ENCODE peak calls at places on chromosomes 4 and X, in four cellular contexts. One of them, this sample, is unnamed.

GRCh38 chrX:68196939-68197791 is 236.1 kb downstream of the OPHN1 start:
- DNase-seq in A549: peak
- DNase-seq in GM12878: no peak
- DNase-seq in HepG2: peak
- DNase-seq in this sample: peak

GRCh38 chr4:117893207-117893606 is 141.1 kb upstream of the NDST3 start:
- DNase-seq in A549: no peak
- DNase-seq in GM12878: no peak
- DNase-seq in HepG2: no peak
- DNase-seq in this sample: no peak

GRCh38 chrX:69541959-69542358 is 37.8 kb downstream of the NALF2 start:
- DNase-seq in HepG2: no peak
- DNase-seq in A549: no peak
- DNase-seq in GM12878: no peak
- DNase-seq in this sample: no peak

GRCh38 chrX:19705196-19705769 is 182.1 kb downstream of the SH3KBP1 start:
- DNase-seq in A549: no peak
- DNase-seq in HepG2: no peak
- DNase-seq in GM12878: no peak
- DNase-seq in this sample: no peak

GRCh38 chrX:44183329-44183728 is 160.1 kb downstream of the EFHC2 start:
- DNase-seq in A549: no peak
- DNase-seq in GM12878: no peak
- DNase-seq in HepG2: no peak
- DNase-seq in this sample: no peak

GRCh38 chr4:106676173-106676921 is 307.8 kb upstream of the GIMD1 start:
- DNase-seq in A549: no peak
- DNase-seq in HepG2: no peak
- DNase-seq in GM12878: no peak
- DNase-seq in this sample: no peak

GRCh38 chr4:125368161-125368560 is 53.4 kb downstream of the FAT4 start:
- DNase-seq in GM12878: no peak
- DNase-seq in A549: no peak
- DNase-seq in HepG2: no peak
- DNase-seq in this sample: no peak

GRCh38 chr4:168836482-168836881 is 173.6 kb downstream of the CBR4 start:
- DNase-seq in A549: no peak
- DNase-seq in HepG2: no peak
- DNase-seq in GM12878: no peak
- DNase-seq in this sample: no peak

GRCh38 chr4:118338981-118339765 is 13.6 kb downstream of the PRSS12 start:
- DNase-seq in GM12878: no peak
- DNase-seq in HepG2: no peak
- DNase-seq in A549: no peak
- DNase-seq in this sample: no peak

GRCh38 chrX:17459596-17459995 is 84.6 kb downstream of the NHS start:
- DNase-seq in HepG2: no peak
- DNase-seq in A549: no peak
- DNase-seq in GM12878: no peak
- DNase-seq in this sample: no peak

GRCh38 chr4:24753519-24753918 is 41.9 kb upstream of the SOD3 start:
- DNase-seq in GM12878: no peak
- DNase-seq in A549: peak
- DNase-seq in HepG2: no peak
- DNase-seq in this sample: no peak

GRCh38 chr4:56874918-56875317 is 32.8 kb upstream of the REST start:
- DNase-seq in HepG2: no peak
- DNase-seq in GM12878: no peak
- DNase-seq in A549: no peak
- DNase-seq in this sample: no peak

GRCh38 chr4:8582436-8582835 is 2.2 kb downstream of the GPR78 start:
- DNase-seq in A549: no peak
- DNase-seq in GM12878: no peak
- DNase-seq in HepG2: no peak
- DNase-seq in this sample: no peak

GRCh38 chr4:77127837-77128621 is 29.0 kb upstream of the CCNG2 start:
- DNase-seq in A549: no peak
- DNase-seq in GM12878: no peak
- DNase-seq in HepG2: no peak
- DNase-seq in this sample: no peak

GRCh38 chr4:113847710-113848109 is 86.2 kb upstream of the CAMK2D start:
- DNase-seq in HepG2: no peak
- DNase-seq in A549: no peak
- DNase-seq in GM12878: no peak
- DNase-seq in this sample: no peak

GRCh38 chrX:116204947-116205346 is 34.4 kb downstream of the AGTR2 start:
- DNase-seq in GM12878: no peak
- DNase-seq in A549: peak
- DNase-seq in HepG2: peak
- DNase-seq in this sample: no peak

GRCh38 chrX:136752796-136753195 is 27.9 kb downstream of the ARHGEF6 start:
- DNase-seq in GM12878: no peak
- DNase-seq in A549: no peak
- DNase-seq in HepG2: no peak
- DNase-seq in this sample: no peak

GRCh38 chr4:6941796-6942195 is 32.2 kb downstream of the TBC1D14 start:
- DNase-seq in HepG2: no peak
- DNase-seq in GM12878: no peak
- DNase-seq in A549: no peak
- DNase-seq in this sample: no peak

DNA sequence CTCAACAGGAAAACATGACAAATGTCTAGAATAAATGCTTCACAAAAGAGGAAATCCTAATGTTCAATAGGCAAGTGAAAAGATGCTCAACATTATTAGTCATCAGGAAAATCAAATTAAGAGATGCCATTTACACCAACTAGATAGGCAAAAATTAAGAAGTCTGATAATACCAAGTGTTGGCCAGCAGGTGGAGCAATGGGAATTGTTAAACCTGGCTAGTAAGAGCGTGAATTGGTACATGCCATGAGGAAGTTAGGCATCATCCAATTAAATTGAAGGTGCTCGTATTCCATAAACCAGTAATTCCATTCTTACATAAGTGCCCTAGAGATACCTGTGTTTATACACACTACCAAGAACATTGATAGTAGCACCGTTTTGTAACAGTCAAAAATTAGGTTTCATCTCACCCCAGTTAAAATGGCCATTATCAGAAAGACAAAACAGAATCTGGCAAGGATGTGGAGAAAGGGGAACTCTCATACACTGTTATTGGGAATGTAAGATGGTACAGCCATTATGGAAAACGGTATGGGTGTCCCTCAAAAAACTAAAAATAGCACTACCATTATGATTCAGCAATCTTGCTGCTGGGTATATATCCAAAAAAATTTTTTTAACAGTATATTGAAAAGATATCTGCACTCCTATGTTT is 14.0 kb upstream of the ZCCHC18 start:
- DNase-seq in HepG2: peak
- DNase-seq in A549: peak
- DNase-seq in GM12878: no peak
- DNase-seq in this sample: peak
- TF ChIP-seq CHD4 in HepG2: no peak
- TF ChIP-seq CHD4 in A549: no peak
- TF ChIP-seq CHD4 in GM12878: no peak
- TF ChIP-seq CHD4 in this sample: no peak

DNA sequence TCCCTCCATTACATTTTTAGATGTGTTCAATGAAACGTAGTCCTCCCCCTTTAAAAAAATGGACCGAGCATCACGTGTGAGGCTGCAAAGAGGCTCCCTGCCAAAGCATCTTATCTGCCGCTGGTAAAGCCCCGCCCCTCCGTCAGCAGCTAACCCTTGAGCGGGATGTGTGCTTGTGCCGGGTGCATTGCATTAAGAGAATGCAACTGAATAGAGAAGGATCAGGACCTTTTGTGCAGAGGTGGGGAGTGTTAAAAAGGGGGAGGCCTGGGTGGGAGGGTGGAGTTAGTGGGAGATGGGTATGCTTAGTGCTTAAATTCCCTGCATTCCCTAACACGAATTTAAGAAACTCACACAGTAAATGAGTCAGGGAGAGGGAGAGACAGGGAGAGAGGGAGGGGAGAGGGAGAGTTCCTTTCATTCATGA is 66.0 kb downstream of the TBL1X start:
- DNase-seq in A549: peak
- DNase-seq in GM12878: no peak
- DNase-seq in HepG2: peak
- DNase-seq in this sample: peak
- TF ChIP-seq CHD4 in A549: no peak
- TF ChIP-seq CHD4 in GM12878: no peak
- TF ChIP-seq CHD4 in HepG2: no peak
- TF ChIP-seq CHD4 in this sample: no peak

GRCh38 chrX:27599928-27600327 is 9.8 kb downstream of the DCAF8L2 start:
- DNase-seq in HepG2: peak
- DNase-seq in A549: peak
- DNase-seq in GM12878: no peak
- DNase-seq in this sample: no peak
- TF ChIP-seq CHD4 in HepG2: no peak
- TF ChIP-seq CHD4 in A549: no peak
- TF ChIP-seq CHD4 in GM12878: no peak
- TF ChIP-seq CHD4 in this sample: no peak

DNA sequence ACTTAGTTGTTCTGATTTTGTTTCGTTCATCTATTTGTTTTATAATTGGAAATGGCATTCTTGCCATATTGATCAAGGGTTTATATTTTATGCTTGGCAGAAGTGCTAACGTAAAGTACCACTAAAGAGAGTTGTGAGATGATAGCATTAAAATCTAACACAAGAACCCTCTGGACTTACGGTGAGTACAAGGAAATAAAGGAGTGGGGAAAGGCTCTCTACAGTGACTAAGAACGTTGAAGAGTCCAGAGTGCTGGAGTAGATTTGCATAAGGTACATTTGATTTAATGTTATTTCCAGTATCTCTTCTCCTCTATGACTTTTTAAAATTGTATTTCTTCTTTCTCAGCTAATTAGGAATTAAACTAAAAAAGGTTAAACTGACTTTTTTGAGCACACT is 612.6 kb downstream of the DMD start:
- DNase-seq in HepG2: no peak
- DNase-seq in GM12878: no peak
- DNase-seq in A549: no peak
- DNase-seq in this sample: no peak
- TF ChIP-seq CHD4 in HepG2: no peak
- TF ChIP-seq CHD4 in GM12878: no peak
- TF ChIP-seq CHD4 in A549: no peak
- TF ChIP-seq CHD4 in this sample: no peak

DNA sequence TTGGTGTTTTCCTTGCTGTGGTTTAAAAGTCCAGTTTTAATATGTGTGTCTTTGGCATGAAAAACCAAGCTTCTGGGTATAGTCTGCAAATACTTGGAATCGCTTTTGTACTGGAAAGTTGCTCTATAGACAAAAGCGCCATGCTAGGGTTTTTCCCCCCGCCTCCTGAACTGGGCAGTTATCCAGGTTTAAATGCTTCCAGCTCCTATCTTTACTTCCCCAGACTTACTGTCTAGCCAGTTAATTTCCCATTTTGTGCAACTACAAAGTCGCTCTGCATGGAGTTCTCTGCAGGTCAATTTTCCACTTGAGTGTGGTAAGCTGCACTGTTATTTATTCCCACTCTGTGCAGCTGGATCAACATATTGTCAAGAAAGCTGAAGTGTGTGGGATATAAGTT is 2.7 kb downstream of the RASL11B start:
- DNase-seq in HepG2: no peak
- DNase-seq in GM12878: no peak
- DNase-seq in A549: no peak
- DNase-seq in this sample: no peak
- TF ChIP-seq CHD4 in HepG2: no peak
- TF ChIP-seq CHD4 in GM12878: no peak
- TF ChIP-seq CHD4 in A549: no peak
- TF ChIP-seq CHD4 in this sample: no peak

GRCh38 chr4:176498857-176499256 is 179.1 kb downstream of the SPCS3 start:
- DNase-seq in A549: peak
- DNase-seq in HepG2: no peak
- DNase-seq in GM12878: no peak
- DNase-seq in this sample: no peak
- TF ChIP-seq CHD4 in A549: no peak
- TF ChIP-seq CHD4 in HepG2: no peak
- TF ChIP-seq CHD4 in GM12878: no peak
- TF ChIP-seq CHD4 in this sample: no peak

GRCh38 chr4:123785515-123785914 is 388.9 kb downstream of the SPRY1 start:
- DNase-seq in HepG2: no peak
- DNase-seq in GM12878: no peak
- DNase-seq in A549: no peak
- DNase-seq in this sample: no peak
- TF ChIP-seq CHD4 in HepG2: no peak
- TF ChIP-seq CHD4 in GM12878: no peak
- TF ChIP-seq CHD4 in A549: no peak
- TF ChIP-seq CHD4 in this sample: no peak

GRCh38 chr4:127856485-127857447 is 23.9 kb upstream of the PLK4 start:
- DNase-seq in GM12878: peak
- DNase-seq in HepG2: no peak
- DNase-seq in A549: no peak
- DNase-seq in this sample: no peak

GRCh38 chr4:127852661-127853060 is 28.0 kb upstream of the PLK4 start:
- DNase-seq in HepG2: no peak
- DNase-seq in A549: no peak
- DNase-seq in GM12878: no peak
- DNase-seq in this sample: no peak

GRCh38 chr4:127857641-127858040 is 23.1 kb upstream of the PLK4 start:
- DNase-seq in GM12878: no peak
- DNase-seq in HepG2: no peak
- DNase-seq in A549: no peak
- DNase-seq in this sample: no peak
- TF ChIP-seq CHD4 in GM12878: no peak
- TF ChIP-seq CHD4 in HepG2: no peak
- TF ChIP-seq CHD4 in A549: no peak
- TF ChIP-seq CHD4 in this sample: no peak

GRCh38 chr4:1746265-1746691 is 25.0 kb downstream of the TACC3 start:
- DNase-seq in A549: peak
- DNase-seq in HepG2: peak
- DNase-seq in GM12878: no peak
- DNase-seq in this sample: peak
- TF ChIP-seq CHD4 in A549: no peak
- TF ChIP-seq CHD4 in HepG2: no peak
- TF ChIP-seq CHD4 in GM12878: no peak
- TF ChIP-seq CHD4 in this sample: no peak

DNA sequence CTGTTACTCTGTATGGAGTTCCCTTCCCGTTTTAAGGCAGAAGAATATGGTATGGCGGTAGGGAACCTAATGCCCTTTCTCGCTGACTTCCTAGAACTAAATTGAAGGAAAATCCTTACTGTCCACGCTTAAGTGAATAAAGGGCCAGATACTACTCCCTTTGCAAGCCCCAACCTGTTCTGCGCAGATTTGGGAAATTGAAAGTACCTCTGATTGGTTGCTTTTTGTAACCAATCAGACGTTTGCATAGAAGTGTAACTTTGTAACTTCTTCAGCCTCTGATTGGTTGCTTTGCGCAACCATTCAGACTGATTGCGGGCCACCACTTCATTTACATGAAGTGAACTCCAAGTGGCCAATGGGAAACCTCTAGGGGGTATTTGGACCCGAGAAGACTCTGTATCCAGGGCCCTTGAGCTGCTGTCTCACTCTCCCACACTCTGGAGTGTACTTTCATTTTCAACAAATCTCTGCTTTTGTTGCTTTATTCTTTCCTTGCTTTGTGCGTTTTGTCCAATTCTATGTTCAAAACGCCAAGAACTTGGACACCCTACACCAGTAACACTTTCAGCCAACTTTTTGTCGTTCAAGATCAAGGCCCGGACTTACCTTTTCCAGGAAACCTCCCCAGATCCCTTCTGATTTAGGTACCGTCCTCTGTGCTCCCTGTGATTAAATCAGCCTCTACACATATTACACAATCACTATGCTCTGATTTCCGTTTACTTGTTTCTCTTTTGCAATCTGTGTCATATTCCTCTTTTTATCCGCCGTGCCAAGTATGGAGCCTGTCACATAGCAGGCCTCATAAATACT is 1.0 kb upstream of the TMEM33 start:
- DNase-seq in HepG2: peak
- DNase-seq in A549: peak
- DNase-seq in GM12878: no peak
- DNase-seq in this sample: peak
- TF ChIP-seq CHD4 in HepG2: no peak
- TF ChIP-seq CHD4 in A549: no peak
- TF ChIP-seq CHD4 in GM12878: no peak
- TF ChIP-seq CHD4 in this sample: no peak

This sample was measured in K562.